ENCODE peak calls at places on chromosomes 13 and 19, in five cellular contexts. Y is endodermal cell; F is IMR-90; K is CD8-positive, alpha-beta T cell; D is psoas muscle. N is an unnamed sample. For H3K4me1, the result is how much of the 10 kb centered on the place peaks cover.

GRCh38 chr19:1365306-1365963 is 18.3 kb upstream of the NDUFS7 start:
- DNase-seq in Y (no peak), F (no peak), K (no peak), D (no peak), N (peak)

GRCh38 chr13:102800145-102801041 is 1.5 kb downstream of the BIVM start:
- DNase-seq in Y (peak), F (peak), K (peak), D (peak), N (peak)

GRCh38 chr13:109088528-109088927 is 459.1 kb downstream of the MYO16 start:
- DNase-seq in Y (no peak), F (no peak), K (no peak), D (no peak), N (no peak)

GRCh38 chr19:48656840-48657474 is 11.0 kb upstream of the CA11 start:
- DNase-seq in Y (peak), F (peak), K (no peak), D (no peak), N (peak)

GRCh38 chr19:29714953-29715694 is at the start of gene C19orf12:
- DNase-seq in Y (peak), F (peak), K (peak), D (peak), N (peak)

GRCh38 chr13:41413907-41414306 is 43.4 kb upstream of the RGCC start:
- DNase-seq in Y (no peak), F (no peak), K (no peak), D (no peak), N (no peak)

GRCh38 chr13:51814071-51814470 is 10.1 kb upstream of the DHRS12 start:
- DNase-seq in Y (no peak), F (no peak), K (no peak), D (no peak), N (no peak)

GRCh38 chr13:91326156-91326555 is 21.3 kb upstream of the MIR17HG start:
- DNase-seq in Y (no peak), F (no peak), K (no peak), D (no peak), N (no peak)

GRCh38 chr13:43874512-43875092 is 4.9 kb downstream of the CCDC122 start:
- DNase-seq in Y (no peak), F (peak), K (no peak), D (no peak), N (no peak)

GRCh38 chr13:110280996-110281688 is 25.8 kb downstream of the COL4A1 start:
- DNase-seq in Y (no peak), F (no peak), K (no peak), D (peak), N (no peak)

GRCh38 chr19:11279505-11280236 is 16.3 kb upstream of the TSPAN16 start:
- DNase-seq in Y (no peak), F (no peak), K (peak), D (no peak), N (peak)

GRCh38 chr19:29666634-29667389 is 1.6 kb downstream of the PLEKHF1 start:
- DNase-seq in Y (peak), F (peak), K (no peak), D (peak), N (peak)

GRCh38 chr19:11381535-11382369 is 2.4 kb downstream of the EPOR start:
- DNase-seq in Y (peak), F (peak), K (peak), D (peak), N (peak)

GRCh38 chr13:93227906-93228801 is 1.5 kb downstream of the GPC6 start:
- DNase-seq in Y (peak), F (peak), K (no peak), D (peak), N (peak)

GRCh38 chr19:39423258-39424086 is 11.0 kb downstream of the PLEKHG2 start:
- DNase-seq in Y (no peak), F (no peak), K (no peak), D (no peak), N (peak)

GRCh38 chr13:64029343-64030093 is 2613.9 kb upstream of the PCDH20 start:
- DNase-seq in Y (peak), F (no peak), K (no peak), D (no peak), N (no peak)

GRCh38 chr19:45445139-45445538 is 21.4 kb upstream of the ERCC1 start:
- DNase-seq in Y (no peak), F (no peak), K (no peak), D (no peak), N (no peak)
- H3K27ac ChIP-seq in Y (no peak), F (no peak), K (no peak), D (peak), N (peak)

GRCh38 chr19:16607819-16608218 is 20.2 kb downstream of the MED26 start:
- DNase-seq in Y (no peak), F (no peak), K (no peak), D (no peak), N (no peak)

GRCh38 chr19:16612631-16613030 is 15.4 kb downstream of the MED26 start:
- DNase-seq in Y (no peak), F (no peak), K (no peak), D (no peak), N (peak)

GRCh38 chr19:16608290-16608704 is 19.7 kb downstream of the MED26 start:
- DNase-seq in Y (no peak), F (peak), K (no peak), D (no peak), N (peak)

GRCh38 chr19:16611121-16611520 is 16.9 kb downstream of the MED26 start:
- DNase-seq in Y (no peak), F (no peak), K (no peak), D (no peak), N (no peak)

GRCh38 chr19:16609511-16609910 is 18.5 kb downstream of the MED26 start:
- DNase-seq in Y (no peak), F (no peak), K (no peak), D (no peak), N (no peak)
- H3K4me1 ChIP-seq in Y (under half), F (under half), K (under half), D (half or more), N (under half)

DNA sequence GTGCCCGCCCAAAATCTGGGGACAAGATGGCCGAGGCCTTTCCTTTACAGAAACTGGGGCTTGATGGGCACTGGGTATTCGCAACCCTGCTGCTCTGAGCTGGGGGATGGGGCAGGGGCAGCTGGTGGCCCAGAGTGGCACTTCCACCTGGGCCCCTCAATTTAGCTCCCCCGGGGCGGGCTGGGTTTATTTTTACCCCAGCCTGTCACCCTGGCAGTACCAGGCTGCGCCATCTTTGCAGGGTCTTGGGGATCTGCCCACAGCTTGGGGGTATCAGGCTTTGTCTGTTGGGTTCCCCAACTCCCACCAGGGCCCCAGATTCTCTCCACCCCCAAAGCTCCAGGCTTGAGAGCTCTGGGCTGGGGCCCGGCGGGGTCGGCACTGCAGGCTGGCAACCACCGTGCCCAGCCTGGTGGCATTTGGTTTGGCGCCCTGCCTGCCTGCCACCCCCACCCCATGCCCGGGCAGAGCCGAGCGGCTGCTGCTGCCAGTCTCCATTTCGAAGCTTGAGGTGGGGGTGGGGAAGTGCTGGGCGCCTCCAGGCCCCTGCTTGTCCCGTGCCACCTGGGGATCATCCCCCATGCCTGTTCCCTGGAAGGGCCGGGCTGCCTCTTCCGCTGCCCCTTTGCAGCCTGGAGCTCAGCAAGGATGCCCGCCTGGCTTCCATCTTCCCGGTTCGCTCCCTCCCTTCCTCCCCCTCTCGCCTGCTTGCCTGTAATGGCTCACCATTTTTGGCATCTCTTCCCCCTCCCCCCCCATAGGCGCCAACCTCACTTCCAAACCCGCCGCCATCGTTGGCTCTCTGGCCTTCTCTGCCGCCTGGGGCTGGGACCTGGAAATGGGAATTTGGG is 11.4 kb downstream of the NFIX start:
- DNase-seq in Y (no peak), F (no peak), K (no peak), D (peak), N (no peak)
- TF ChIP-seq CTCF in Y (no peak), F (no peak), K (no peak), D (no peak), N (no peak)

GRCh38 chr13:46040763-46041162 is 11.8 kb downstream of the ZC3H13 start:
- DNase-seq in Y (no peak), F (no peak), K (no peak), D (no peak), N (no peak)
- H3K27ac ChIP-seq in Y (no peak), F (no peak), K (no peak), D (no peak), N (peak)

GRCh38 chr13:98957731-98958442 is 20.0 kb downstream of the DOCK9 start:
- DNase-seq in Y (no peak), F (no peak), K (no peak), D (no peak), N (no peak)
- H3K4me1 ChIP-seq in Y (under half), F (under half), K (under half), D (under half), N (under half)

DNA sequence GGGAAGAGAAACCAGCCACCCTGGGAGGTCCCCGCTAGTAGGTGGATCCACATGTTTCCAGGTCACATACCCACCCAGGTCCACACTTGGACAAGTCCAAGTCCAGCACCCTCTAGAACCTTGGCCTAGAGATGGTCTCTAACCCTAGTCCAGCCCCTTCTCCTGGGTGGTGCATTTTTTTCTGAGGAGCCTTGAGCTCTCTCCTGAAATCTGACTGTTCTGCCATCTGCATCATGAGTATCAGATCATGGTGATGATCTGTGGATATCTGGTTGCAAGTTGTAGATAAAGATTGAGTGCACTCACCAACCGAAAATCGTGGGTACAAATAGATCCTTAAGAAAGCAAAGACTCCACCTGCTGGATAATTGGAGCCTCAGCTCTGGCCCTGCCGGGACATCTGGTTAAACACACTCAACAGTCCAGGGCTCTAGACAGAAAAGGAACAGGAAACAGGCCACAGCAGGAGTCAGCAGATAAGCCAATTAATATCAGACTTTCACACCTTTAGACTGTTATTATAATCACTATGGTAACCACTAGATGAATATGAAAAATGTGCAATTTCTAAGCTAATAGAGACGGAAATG is 41.1 kb downstream of the GPR12 start:
- DNase-seq in Y (no peak), F (peak), K (no peak), D (no peak), N (no peak)
- TF ChIP-seq CTCF in Y (peak), F (peak), K (no peak), D (no peak), N (peak)

DNA sequence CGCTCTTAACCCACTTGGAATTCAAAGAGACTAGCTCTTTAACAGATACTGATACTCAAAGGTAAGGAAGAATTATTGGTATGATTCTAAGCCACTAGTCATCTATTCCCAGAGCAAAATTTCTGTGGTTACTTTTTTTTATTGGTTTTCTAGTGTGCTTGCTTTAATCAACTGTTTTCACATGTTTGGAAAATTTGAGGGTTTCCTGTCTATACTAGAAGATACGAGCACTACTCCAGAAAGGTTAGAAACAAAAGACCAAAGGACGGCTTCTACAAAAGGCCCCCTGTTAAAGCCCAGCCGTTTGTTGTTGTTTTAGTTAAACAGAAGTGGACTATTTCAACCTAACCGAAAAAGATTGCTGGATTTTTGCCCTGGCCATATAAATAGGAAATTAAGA is 18.5 kb upstream of the LPAR6 start:
- DNase-seq in Y (no peak), F (no peak), K (no peak), D (no peak), N (no peak)
- H3K27ac ChIP-seq in Y (no peak), F (no peak), K (no peak), D (no peak), N (peak)

GRCh38 chr19:44845286-44845611 is 848 bp upstream of the NECTIN2 start:
- DNase-seq in Y (no peak), F (no peak), K (no peak), D (peak), N (no peak)

GRCh38 chr19:44845612-44846454 is at the start of gene NECTIN2:
- DNase-seq in Y (peak), F (peak), K (peak), D (peak), N (peak)

GRCh38 chr19:44848036-44848804 is 2.1 kb downstream of the NECTIN2 start:
- DNase-seq in Y (peak), F (peak), K (no peak), D (no peak), N (peak)

GRCh38 chr19:44847144-44848035 is 1.3 kb downstream of the NECTIN2 start:
- DNase-seq in Y (peak), F (peak), K (no peak), D (peak), N (peak)

DNA sequence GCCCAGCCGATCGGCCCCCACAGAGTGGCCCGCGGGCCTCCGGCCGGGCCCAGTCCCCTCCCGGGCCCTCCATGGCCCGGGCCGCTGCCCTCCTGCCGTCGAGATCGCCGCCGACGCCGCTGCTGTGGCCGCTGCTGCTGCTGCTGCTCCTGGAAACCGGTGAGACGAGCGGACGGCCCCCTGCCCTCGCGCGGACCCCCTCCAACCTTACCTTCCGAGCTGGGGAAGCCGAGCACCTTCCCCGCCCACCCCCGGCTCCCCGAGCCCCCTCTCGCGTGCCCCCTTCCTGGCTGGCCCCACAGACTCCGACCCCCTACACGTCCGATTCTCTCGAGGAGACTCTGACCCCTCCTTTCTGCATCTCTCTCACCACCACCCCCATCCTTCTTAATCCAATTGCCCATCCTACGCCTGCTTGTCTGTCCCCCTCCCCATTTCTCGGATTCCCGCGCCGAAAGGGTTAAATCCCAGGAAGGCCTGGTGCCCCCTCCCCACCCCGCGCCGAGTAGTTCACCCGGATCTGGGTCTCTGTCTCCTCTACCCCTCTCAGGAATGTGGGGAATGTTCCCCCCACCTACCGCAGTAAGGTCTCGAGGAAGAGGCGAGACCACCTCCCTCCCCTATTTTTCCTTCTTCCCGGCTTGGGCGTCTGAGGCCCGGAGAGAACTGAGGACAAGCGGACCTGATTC is 502 bp downstream of the NECTIN2 start:
- DNase-seq in Y (peak), F (no peak), K (no peak), D (peak), N (peak)
- H3K4me1 ChIP-seq in Y (under half), F (under half), K (under half), D (under half), N (under half)